ENCODE peak calls at places on chromosomes 5 and 9, in four cellular contexts. S is lower lobe of right lung, M is HepG2, Y is kidney. L is an unnamed sample.

GRCh38 chr9:13269589-13270452 is 9.7 kb downstream of the MPDZ start:
- DNase-seq in S (no peak), M (no peak), Y (no peak), L (no peak)

GRCh38 chr9:98935064-98935463 is 8.6 kb upstream of the COL15A1 start:
- DNase-seq in S (no peak), M (no peak), Y (no peak), L (no peak)

GRCh38 chr5:112217847-112218579 is 201.1 kb downstream of the EPB41L4A start:
- DNase-seq in S (no peak), M (no peak), Y (no peak), L (no peak)

GRCh38 chr5:28766565-28767158 is 1728.3 kb upstream of the CDH9 start:
- DNase-seq in S (no peak), M (peak), Y (no peak), L (no peak)

GRCh38 chr9:135905380-135906282 is 1.7 kb downstream of the CAMSAP1 start:
- DNase-seq in S (peak), M (no peak), Y (no peak), L (peak)

GRCh38 chr9:81656004-81656403 is 33.3 kb downstream of the TLE1 start:
- DNase-seq in S (no peak), M (peak), Y (no peak), L (no peak)

GRCh38 chr9:21559402-21560280 is 77.5 kb upstream of the IFNE start:
- DNase-seq in S (peak), M (no peak), Y (peak), L (peak)

GRCh38 chr5:1730487-1730847 is 69.2 kb downstream of the MRPL36 start:
- DNase-seq in S (no peak), M (no peak), Y (peak), L (peak)

GRCh38 chr5:124740991-124741583 is 5.4 kb downstream of the ZNF608 start:
- DNase-seq in S (no peak), M (no peak), Y (no peak), L (no peak)

GRCh38 chr9:10443805-10444204 is 169.0 kb downstream of the PTPRD start:
- DNase-seq in S (no peak), M (no peak), Y (no peak), L (no peak)

GRCh38 chr5:154176191-154176590 is 14.3 kb upstream of the GALNT10 start:
- DNase-seq in S (no peak), M (no peak), Y (no peak), L (no peak)

GRCh38 chr5:167573274-167574127 is 717.9 kb upstream of the WWC1 start:
- DNase-seq in S (no peak), M (no peak), Y (no peak), L (no peak)

GRCh38 chr5:35246928-35247644 is 16.8 kb upstream of the PRLR start:
- DNase-seq in S (no peak), M (no peak), Y (peak), L (no peak)

GRCh38 chr9:36276840-36277239 is 18.6 kb upstream of the GNE start:
- DNase-seq in S (no peak), M (peak), Y (no peak), L (no peak)

GRCh38 chr5:128736567-128736966 is 198.5 kb upstream of the FBN2 start:
- DNase-seq in S (no peak), M (no peak), Y (no peak), L (no peak)

GRCh38 chr5:65823174-65823573 is 101.2 kb downstream of the NLN start:
- DNase-seq in S (no peak), M (no peak), Y (no peak), L (no peak)

GRCh38 chr5:10761842-10762165 is 770 bp upstream of the DAP start:
- DNase-seq in S (no peak), M (no peak), Y (no peak), L (no peak)

GRCh38 chr9:136668983-136669790 is 6.5 kb downstream of the EGFL7 start:
- DNase-seq in S (no peak), M (no peak), Y (no peak), L (no peak)

GRCh38 chr9:21965401-21965951 is 28.7 kb downstream of the CDKN2A start:
- DNase-seq in S (no peak), M (peak), Y (peak), L (peak)

GRCh38 chr5:143398053-143398355 is 5.5 kb downstream of the NR3C1 start:
- DNase-seq in S (no peak), M (no peak), Y (no peak), L (no peak)

GRCh38 chr5:143398451-143399237 is 4.8 kb downstream of the NR3C1 start:
- DNase-seq in S (no peak), M (peak), Y (no peak), L (no peak)

GRCh38 chr5:143395638-143396352 is 7.7 kb downstream of the NR3C1 start:
- DNase-seq in S (no peak), M (no peak), Y (no peak), L (no peak)

GRCh38 chr5:143397302-143398052 is 6.0 kb downstream of the NR3C1 start:
- DNase-seq in S (no peak), M (peak), Y (no peak), L (no peak)

GRCh38 chr5:143396353-143396940 is 7.0 kb downstream of the NR3C1 start:
- DNase-seq in S (no peak), M (no peak), Y (no peak), L (no peak)
- H3K27ac ChIP-seq in S (no peak), M (peak), Y (no peak), L (peak)

GRCh38 chr5:38843665-38844064 is 2.1 kb upstream of the OSMR start:
- DNase-seq in S (no peak), M (no peak), Y (no peak), L (no peak)

GRCh38 chr5:38845555-38846378 is at the start of gene OSMR:
- DNase-seq in S (peak), M (peak), Y (peak), L (peak)

GRCh38 chr5:38847549-38848341 is 1.9 kb downstream of the OSMR start:
- DNase-seq in S (no peak), M (no peak), Y (no peak), L (no peak)

GRCh38 chr5:38848637-38849036 is 2.8 kb downstream of the OSMR start:
- DNase-seq in S (no peak), M (no peak), Y (no peak), L (no peak)

DNA sequence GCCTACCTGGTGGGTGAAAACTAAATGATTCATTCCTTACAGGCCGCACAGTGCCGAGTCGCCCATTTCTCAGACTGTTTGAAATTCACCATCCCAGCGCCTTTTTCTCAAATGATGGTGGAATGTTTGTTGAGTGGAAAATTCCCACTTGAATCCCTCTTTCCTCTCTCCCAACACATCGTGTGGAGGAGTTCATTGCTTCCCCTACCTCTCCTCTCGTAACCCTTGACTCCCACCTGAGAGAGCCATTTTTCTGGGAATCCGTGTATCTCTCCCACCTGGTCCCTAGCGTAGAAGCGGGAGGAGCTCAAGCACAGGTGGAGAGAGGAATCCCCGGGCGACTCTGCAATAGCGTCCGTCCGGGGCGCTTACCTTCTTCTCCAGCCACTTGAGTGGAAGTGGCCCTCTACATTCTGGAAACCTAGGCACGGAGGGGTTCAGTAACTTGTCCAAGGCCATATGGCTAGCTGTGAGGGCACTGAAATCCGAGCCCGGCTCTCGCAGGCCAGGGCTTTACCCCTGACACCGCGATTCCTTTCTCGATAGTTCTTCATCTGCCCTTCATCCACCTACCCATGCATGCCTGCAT is 661 bp downstream of the OSMR start:
- DNase-seq in S (no peak), M (peak), Y (peak), L (no peak)
- H3K4me3 ChIP-seq in S (peak), M (peak), Y (peak), L (peak)

GRCh38 chr5:72487151-72487550 is 20.1 kb downstream of the ZNF366 start:
- DNase-seq in S (no peak), M (no peak), Y (no peak), L (no peak)

GRCh38 chr5:72486371-72486770 is 20.8 kb downstream of the ZNF366 start:
- DNase-seq in S (no peak), M (no peak), Y (no peak), L (no peak)

GRCh38 chr5:72482046-72482445 is 25.2 kb downstream of the ZNF366 start:
- DNase-seq in S (no peak), M (no peak), Y (no peak), L (no peak)

GRCh38 chr5:72480836-72481235 is 26.4 kb downstream of the ZNF366 start:
- DNase-seq in S (no peak), M (no peak), Y (no peak), L (no peak)

DNA sequence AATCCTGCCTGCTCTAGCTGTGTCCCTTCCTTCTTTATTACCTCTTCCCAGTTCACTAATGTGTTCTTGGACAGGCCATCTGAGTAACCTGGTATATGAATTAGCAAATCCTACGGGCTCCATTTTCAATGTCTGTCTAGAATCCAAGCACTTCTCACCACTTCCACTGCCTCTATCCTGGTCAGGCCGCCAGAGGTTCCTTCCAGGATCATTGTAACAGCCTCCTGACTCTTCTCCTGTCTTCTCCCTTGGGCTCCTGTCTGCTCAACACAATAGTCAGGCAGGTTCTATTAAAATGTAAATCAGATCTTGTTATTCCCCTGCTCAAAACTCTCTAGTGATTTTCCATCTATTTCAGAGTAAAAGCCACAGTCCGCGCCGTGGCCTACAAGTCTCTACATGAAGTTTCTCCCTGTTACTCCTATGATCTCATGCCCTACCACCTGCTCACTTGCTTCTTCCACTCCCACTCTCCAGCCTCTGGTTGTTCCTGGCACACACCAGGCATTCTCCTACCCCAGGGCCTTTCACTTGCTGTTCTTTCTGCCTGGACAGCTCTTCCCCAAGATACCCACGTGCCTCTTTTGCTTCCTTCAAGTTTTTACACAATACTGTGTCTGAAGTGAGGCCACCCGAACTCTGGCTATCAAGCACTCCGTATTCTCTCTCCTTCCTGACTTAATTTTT is 21.7 kb downstream of the ZNF366 start:
- DNase-seq in S (no peak), M (no peak), Y (no peak), L (no peak)
- H3K27ac ChIP-seq in S (no peak), M (no peak), Y (no peak), L (no peak)

GRCh38 chr9:77864096-77864889 is 167.3 kb downstream of the GNAQ start:
- DNase-seq in S (no peak), M (no peak), Y (no peak), L (no peak)

GRCh38 chr9:77866882-77867281 is 164.7 kb downstream of the GNAQ start:
- DNase-seq in S (no peak), M (no peak), Y (no peak), L (no peak)

GRCh38 chr9:77865385-77865784 is 166.2 kb downstream of the GNAQ start:
- DNase-seq in S (no peak), M (peak), Y (no peak), L (no peak)
- H3K4me3 ChIP-seq in S (no peak), M (no peak), Y (no peak), L (no peak)

DNA sequence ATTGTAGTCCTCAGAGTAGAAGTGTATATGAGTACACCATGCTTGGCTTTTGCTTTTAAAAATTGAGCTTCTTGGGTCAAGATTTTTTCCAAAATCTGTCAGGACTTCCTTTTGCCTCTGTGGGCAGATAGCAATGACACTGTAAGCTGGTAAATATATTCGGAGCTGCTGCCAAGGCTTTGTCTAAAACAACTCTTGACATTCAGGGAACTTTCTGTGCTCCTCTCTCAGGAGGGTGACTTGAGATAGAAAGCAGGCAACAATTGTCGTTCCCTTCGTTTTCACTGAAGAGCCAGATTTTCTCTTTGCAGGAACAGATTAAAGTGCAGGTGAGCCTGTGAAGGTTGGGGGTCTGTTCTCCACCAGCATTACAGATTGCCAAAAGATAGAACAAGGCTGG is 230.5 kb downstream of the MAST4 start:
- DNase-seq in S (no peak), M (no peak), Y (no peak), L (no peak)
- H3K27ac ChIP-seq in S (no peak), M (no peak), Y (no peak), L (no peak)

GRCh38 chr9:78439866-78440830 is 143.2 kb downstream of the PSAT1 start:
- DNase-seq in S (no peak), M (no peak), Y (no peak), L (no peak)
- H3K4me3 ChIP-seq in S (no peak), M (no peak), Y (no peak), L (no peak)

GRCh38 chr9:33131505-33132248 is 35.5 kb downstream of the B4GALT1 start:
- DNase-seq in S (no peak), M (peak), Y (no peak), L (no peak)
- H3K27ac ChIP-seq in S (peak), M (no peak), Y (no peak), L (no peak)

GRCh38 chr9:104025945-104026344 is 68.2 kb upstream of the SMC2 start:
- DNase-seq in S (no peak), M (no peak), Y (no peak), L (no peak)
- H3K4me3 ChIP-seq in S (no peak), M (no peak), Y (no peak), L (no peak)